ENCODE peak calls at places on chromosomes 5 and 9, in ten cellular contexts. P is astrocyte, C is prostate gland, X is fibroblast of pulmonary artery, U is choroid plexus epithelial cell, R is GM13977, T is LNCaP clone FGC, D is epithelial cell of proximal tubule, O is neural progenitor cell, L is HFF-Myc. B is an unnamed sample.
A peak's percentile ranks its signal among the peaks of the same experiment; 100 is the strongest.

GRCh38 chr5:96297290-96297689 is 135.8 kb downstream of the PCSK1 start:
- DNase-seq in P (peak; percentile 93), C (no peak), X (peak; percentile 75), U (peak; percentile 89), R (no peak), T (no peak), D (no peak), O (no peak), L (peak; percentile 35), B (no peak)

GRCh38 chr5:149632311-149633251 is 51.3 kb downstream of the ARHGEF37 start:
- DNase-seq in P (peak; percentile 93), C (no peak), X (peak; percentile 80), U (peak; percentile 64), R (no peak), T (no peak), D (peak; percentile 69), O (no peak), L (no peak), B (no peak)

GRCh38 chr9:126635661-126636439 is 22.1 kb downstream of the LMX1B start:
- DNase-seq in P (no peak), C (no peak), X (no peak), U (no peak), R (no peak), T (no peak), D (no peak), O (peak; percentile 53), L (no peak), B (no peak)

GRCh38 chr5:68533571-68534051 is 318.1 kb downstream of the PIK3R1 start:
- DNase-seq in P (no peak), C (peak; percentile 50), X (no peak), U (no peak), R (no peak), T (no peak), D (no peak), O (no peak), L (no peak), B (no peak)

GRCh38 chr9:129435996-129436676 is 184.8 kb downstream of the C9orf50 start:
- DNase-seq in P (no peak), C (no peak), X (no peak), U (no peak), R (no peak), T (no peak), D (no peak), O (no peak), L (no peak), B (no peak)

GRCh38 chr9:133787749-133788015 is 49.5 kb upstream of the SARDH start:
- DNase-seq in P (peak; percentile 25), C (no peak), X (no peak), U (peak; percentile 33), R (peak; percentile 96), T (no peak), D (no peak), O (peak; percentile 61), L (no peak), B (peak; percentile 97)

GRCh38 chr9:133527444-133527920 is 2.7 kb upstream of the MYMK start:
- DNase-seq in P (no peak), C (no peak), X (no peak), U (no peak), R (no peak), T (no peak), D (no peak), O (peak; percentile 51), L (no peak), B (no peak)

GRCh38 chr9:131404987-131405386 is 11.1 kb downstream of the PRRC2B start:
- DNase-seq in P (no peak), C (no peak), X (no peak), U (no peak), R (no peak), T (no peak), D (no peak), O (no peak), L (no peak), B (no peak)

GRCh38 chr9:99726758-99727157 is 94.9 kb upstream of the NR4A3 start:
- DNase-seq in P (no peak), C (no peak), X (no peak), U (no peak), R (no peak), T (no peak), D (no peak), O (no peak), L (no peak), B (no peak)

GRCh38 chr5:91288117-91288516 is 95.0 kb downstream of the ARRDC3 start:
- DNase-seq in P (peak; percentile 67), C (no peak), X (peak; percentile 92), U (peak; percentile 93), R (no peak), T (no peak), D (no peak), O (no peak), L (peak; percentile 33), B (no peak)

GRCh38 chr5:67732921-67733320 is 482.6 kb upstream of the PIK3R1 start:
- DNase-seq in P (peak; percentile 1), C (no peak), X (no peak), U (no peak), R (no peak), T (no peak), D (no peak), O (no peak), L (no peak), B (no peak)

GRCh38 chr9:21266733-21267132 is 26.9 kb upstream of the IFNA14 start:
- DNase-seq in P (no peak), C (no peak), X (no peak), U (no peak), R (no peak), T (no peak), D (no peak), O (no peak), L (no peak), B (no peak)

GRCh38 chr5:178786859-178787499 is 56.5 kb upstream of the ZNF354A start:
- DNase-seq in P (peak; percentile 29), C (peak; percentile 38), X (peak; percentile 34), U (peak; percentile 67), R (no peak), T (peak; percentile 6), D (peak; percentile 92), O (no peak), L (no peak), B (no peak)

GRCh38 chr5:150541895-150542294 is 34.0 kb downstream of the NDST1 start:
- DNase-seq in P (no peak), C (no peak), X (no peak), U (no peak), R (no peak), T (no peak), D (no peak), O (no peak), L (no peak), B (no peak)

GRCh38 chr5:58412932-58413331 is 47.0 kb downstream of the PLK2 start:
- DNase-seq in P (peak; percentile 15), C (no peak), X (no peak), U (no peak), R (no peak), T (no peak), D (no peak), O (no peak), L (no peak), B (no peak)

GRCh38 chr5:168647083-168647482 is 67.9 kb upstream of the PANK3 start:
- DNase-seq in P (no peak), C (no peak), X (no peak), U (peak; percentile 39), R (no peak), T (no peak), D (no peak), O (no peak), L (no peak), B (no peak)

GRCh38 chr9:124124729-124125589 is 113.4 kb downstream of the LHX2 start:
- DNase-seq in P (no peak), C (no peak), X (no peak), U (no peak), R (no peak), T (no peak), D (no peak), O (no peak), L (no peak), B (no peak)

GRCh38 chr9:346114-346513 is 131.4 kb downstream of the DOCK8 start:
- DNase-seq in P (no peak), C (no peak), X (no peak), U (no peak), R (no peak), T (no peak), D (no peak), O (no peak), L (no peak), B (no peak)

DNA sequence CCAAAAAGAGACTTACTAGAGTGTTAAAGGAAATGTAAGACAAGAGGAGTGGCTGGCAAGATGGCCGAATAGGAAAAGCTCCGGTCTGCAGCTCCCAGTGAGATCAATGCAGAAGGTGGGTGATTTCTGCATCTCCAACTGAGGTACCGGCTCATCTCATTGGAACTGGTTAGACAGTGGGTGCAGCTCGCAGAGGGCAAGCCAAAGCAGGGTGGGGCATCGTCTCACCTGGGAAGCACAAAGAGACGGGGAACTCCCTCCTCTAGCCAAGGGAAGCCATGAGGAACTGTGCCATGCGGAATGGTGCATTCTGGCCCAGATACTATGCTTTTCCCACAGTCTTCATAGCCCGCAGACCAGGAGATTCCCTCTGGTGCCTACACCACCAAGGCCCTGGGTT is 308.7 kb downstream of the AGTPBP1 start:
- DNase-seq in P (no peak), C (no peak), X (no peak), U (no peak), R (no peak), T (no peak), D (no peak), O (no peak), L (no peak), B (no peak)
- TF ChIP-seq CTCF in P (no peak), C (no peak), X (no peak), U (no peak), R (no peak), T (no peak), D (no peak), O (no peak), L (no peak), B (no peak)

GRCh38 chr5:134570886-134571285 is 45.4 kb downstream of the JADE2 start:
- DNase-seq in P (no peak), C (no peak), X (no peak), U (no peak), R (no peak), T (no peak), D (no peak), O (no peak), L (no peak), B (no peak)
- TF ChIP-seq CTCF in P (no peak), C (no peak), X (no peak), U (no peak), R (no peak), T (no peak), D (no peak), O (no peak), L (no peak), B (no peak)

GRCh38 chr5:133754575-133755169 is 142.3 kb upstream of the FSTL4 start:
- DNase-seq in P (peak; percentile 4), C (peak; percentile 24), X (peak; percentile 44), U (peak; percentile 66), R (peak; percentile 53), T (peak; percentile 35), D (peak; percentile 3), O (peak; percentile 63), L (no peak), B (peak; percentile 54)
- TF ChIP-seq CTCF in P (peak; percentile 49), C (peak; percentile 18), X (peak; percentile 74), U (peak; percentile 87), R (peak; percentile 73), T (peak; percentile 81), D (peak; percentile 88), O (peak; percentile 78), L (peak; percentile 69), B (peak; percentile 51)

GRCh38 chr5:114316167-114316566 is 45.7 kb upstream of the KCNN2 start:
- DNase-seq in P (no peak), C (no peak), X (no peak), U (no peak), R (no peak), T (no peak), D (no peak), O (peak; percentile 40), L (no peak), B (no peak)
- TF ChIP-seq CTCF in P (no peak), C (no peak), X (no peak), U (no peak), R (no peak), T (peak; percentile 6), D (no peak), O (peak; percentile 44), L (peak; percentile 18), B (no peak)

B was measured in GM13976.